ENCODE peak calls at places on chromosome 16, in four cellular contexts. One of them, this sample, is unnamed.

GRCh38 chr16:88634141-88634993 is 4.0 kb upstream of the IL17C start:
- DNase-seq in stimulated activated CD8-positive, alpha-beta memory T cell treated with anti-CD3 and anti-CD28 coated beads, Interleukin-4, amount 100 ng/mL, for 1 hour: peak; percentile 19
- DNase-seq in T-helper 9 cell: peak; percentile 50
- DNase-seq in ovary: no peak
- DNase-seq in this sample: peak; percentile 82

GRCh38 chr16:20868890-20869289 is 31.3 kb downstream of the DCUN1D3 start:
- DNase-seq in stimulated activated CD8-positive, alpha-beta memory T cell treated with anti-CD3 and anti-CD28 coated beads, Interleukin-4, amount 100 ng/mL, for 1 hour: no peak
- DNase-seq in T-helper 9 cell: no peak
- DNase-seq in ovary: peak; percentile 84
- DNase-seq in this sample: no peak

GRCh38 chr16:57728336-57729181 is 7.0 kb upstream of the KATNB1 start:
- DNase-seq in stimulated activated CD8-positive, alpha-beta memory T cell treated with anti-CD3 and anti-CD28 coated beads, Interleukin-4, amount 100 ng/mL, for 1 hour: no peak
- DNase-seq in T-helper 9 cell: no peak
- DNase-seq in ovary: no peak
- DNase-seq in this sample: no peak

GRCh38 chr16:79209308-79209707 is 391.2 kb downstream of the MAF start:
- DNase-seq in stimulated activated CD8-positive, alpha-beta memory T cell treated with anti-CD3 and anti-CD28 coated beads, Interleukin-4, amount 100 ng/mL, for 1 hour: no peak
- DNase-seq in T-helper 9 cell: no peak
- DNase-seq in ovary: no peak
- DNase-seq in this sample: no peak

GRCh38 chr16:67545665-67546024 is 16.7 kb upstream of the CTCF start:
- DNase-seq in stimulated activated CD8-positive, alpha-beta memory T cell treated with anti-CD3 and anti-CD28 coated beads, Interleukin-4, amount 100 ng/mL, for 1 hour: no peak
- DNase-seq in T-helper 9 cell: no peak
- DNase-seq in ovary: no peak
- DNase-seq in this sample: no peak

GRCh38 chr16:81076566-81077076 is 417 bp downstream of the C16orf46 start:
- DNase-seq in stimulated activated CD8-positive, alpha-beta memory T cell treated with anti-CD3 and anti-CD28 coated beads, Interleukin-4, amount 100 ng/mL, for 1 hour: peak; percentile 93
- DNase-seq in T-helper 9 cell: peak; percentile 94
- DNase-seq in ovary: peak; percentile 93
- DNase-seq in this sample: peak; percentile 96

GRCh38 chr16:17718495-17718894 is 247.7 kb upstream of the XYLT1 start:
- DNase-seq in stimulated activated CD8-positive, alpha-beta memory T cell treated with anti-CD3 and anti-CD28 coated beads, Interleukin-4, amount 100 ng/mL, for 1 hour: no peak
- DNase-seq in T-helper 9 cell: no peak
- DNase-seq in ovary: no peak
- DNase-seq in this sample: no peak

GRCh38 chr16:55900616-55901393 is 25.6 kb upstream of the CES5A start:
- DNase-seq in stimulated activated CD8-positive, alpha-beta memory T cell treated with anti-CD3 and anti-CD28 coated beads, Interleukin-4, amount 100 ng/mL, for 1 hour: no peak
- DNase-seq in T-helper 9 cell: no peak
- DNase-seq in ovary: no peak
- DNase-seq in this sample: no peak

GRCh38 chr16:53085539-53086450 is 31.0 kb downstream of the CHD9 start:
- DNase-seq in stimulated activated CD8-positive, alpha-beta memory T cell treated with anti-CD3 and anti-CD28 coated beads, Interleukin-4, amount 100 ng/mL, for 1 hour: no peak
- DNase-seq in T-helper 9 cell: no peak
- DNase-seq in ovary: no peak
- DNase-seq in this sample: no peak

GRCh38 chr16:81703177-81704155 is 75.6 kb upstream of the PLCG2 start:
- DNase-seq in stimulated activated CD8-positive, alpha-beta memory T cell treated with anti-CD3 and anti-CD28 coated beads, Interleukin-4, amount 100 ng/mL, for 1 hour: no peak
- DNase-seq in T-helper 9 cell: no peak
- DNase-seq in ovary: peak; percentile 83
- DNase-seq in this sample: no peak

GRCh38 chr16:84992700-84993075 is 18.6 kb downstream of the ZDHHC7 start:
- DNase-seq in stimulated activated CD8-positive, alpha-beta memory T cell treated with anti-CD3 and anti-CD28 coated beads, Interleukin-4, amount 100 ng/mL, for 1 hour: no peak
- DNase-seq in T-helper 9 cell: no peak
- DNase-seq in ovary: no peak
- DNase-seq in this sample: no peak

GRCh38 chr16:84535851-84536250 is 31.4 kb upstream of the MEAK7 start:
- DNase-seq in stimulated activated CD8-positive, alpha-beta memory T cell treated with anti-CD3 and anti-CD28 coated beads, Interleukin-4, amount 100 ng/mL, for 1 hour: no peak
- DNase-seq in T-helper 9 cell: no peak
- DNase-seq in ovary: no peak
- DNase-seq in this sample: no peak

GRCh38 chr16:11014159-11014558 is 69.8 kb downstream of the CLEC16A start:
- DNase-seq in stimulated activated CD8-positive, alpha-beta memory T cell treated with anti-CD3 and anti-CD28 coated beads, Interleukin-4, amount 100 ng/mL, for 1 hour: no peak
- DNase-seq in T-helper 9 cell: no peak
- DNase-seq in ovary: no peak
- DNase-seq in this sample: no peak

GRCh38 chr16:17360810-17361209 is 110.0 kb downstream of the XYLT1 start:
- DNase-seq in stimulated activated CD8-positive, alpha-beta memory T cell treated with anti-CD3 and anti-CD28 coated beads, Interleukin-4, amount 100 ng/mL, for 1 hour: no peak
- DNase-seq in T-helper 9 cell: no peak
- DNase-seq in ovary: no peak
- DNase-seq in this sample: no peak

GRCh38 chr16:88921603-88921995 is 55.1 kb upstream of the PABPN1L start:
- DNase-seq in stimulated activated CD8-positive, alpha-beta memory T cell treated with anti-CD3 and anti-CD28 coated beads, Interleukin-4, amount 100 ng/mL, for 1 hour: no peak
- DNase-seq in T-helper 9 cell: no peak
- DNase-seq in ovary: no peak
- DNase-seq in this sample: no peak

GRCh38 chr16:58047557-58048348 is 22.2 kb downstream of the MMP15 start:
- DNase-seq in stimulated activated CD8-positive, alpha-beta memory T cell treated with anti-CD3 and anti-CD28 coated beads, Interleukin-4, amount 100 ng/mL, for 1 hour: no peak
- DNase-seq in T-helper 9 cell: no peak
- DNase-seq in ovary: no peak
- DNase-seq in this sample: no peak

GRCh38 chr16:86225905-86226371 is 284.4 kb upstream of the FOXF1 start:
- DNase-seq in stimulated activated CD8-positive, alpha-beta memory T cell treated with anti-CD3 and anti-CD28 coated beads, Interleukin-4, amount 100 ng/mL, for 1 hour: no peak
- DNase-seq in T-helper 9 cell: no peak
- DNase-seq in ovary: no peak
- DNase-seq in this sample: no peak

GRCh38 chr16:86772231-86772510 is 193.8 kb downstream of the FOXL1 start:
- DNase-seq in stimulated activated CD8-positive, alpha-beta memory T cell treated with anti-CD3 and anti-CD28 coated beads, Interleukin-4, amount 100 ng/mL, for 1 hour: no peak
- DNase-seq in T-helper 9 cell: no peak
- DNase-seq in ovary: no peak
- DNase-seq in this sample: no peak

GRCh38 chr16:11138769-11139623 is 117.0 kb downstream of the SOCS1 start:
- DNase-seq in stimulated activated CD8-positive, alpha-beta memory T cell treated with anti-CD3 and anti-CD28 coated beads, Interleukin-4, amount 100 ng/mL, for 1 hour: no peak
- DNase-seq in T-helper 9 cell: no peak
- DNase-seq in ovary: no peak
- DNase-seq in this sample: no peak

GRCh38 chr16:79509221-79509631 is 91.3 kb downstream of the MAF start:
- DNase-seq in stimulated activated CD8-positive, alpha-beta memory T cell treated with anti-CD3 and anti-CD28 coated beads, Interleukin-4, amount 100 ng/mL, for 1 hour: no peak
- DNase-seq in T-helper 9 cell: no peak
- DNase-seq in ovary: no peak
- DNase-seq in this sample: no peak

GRCh38 chr16:85460983-85461813 is 151.9 kb upstream of the GSE1 start:
- DNase-seq in stimulated activated CD8-positive, alpha-beta memory T cell treated with anti-CD3 and anti-CD28 coated beads, Interleukin-4, amount 100 ng/mL, for 1 hour: no peak
- DNase-seq in T-helper 9 cell: no peak
- DNase-seq in ovary: peak; percentile 83
- DNase-seq in this sample: no peak

GRCh38 chr16:12228607-12229499 is 252.3 kb downstream of the SNX29 start:
- DNase-seq in stimulated activated CD8-positive, alpha-beta memory T cell treated with anti-CD3 and anti-CD28 coated beads, Interleukin-4, amount 100 ng/mL, for 1 hour: no peak
- DNase-seq in T-helper 9 cell: no peak
- DNase-seq in ovary: peak; percentile 59
- DNase-seq in this sample: no peak

GRCh38 chr16:4388275-4389021 is 16.8 kb downstream of the VASN start:
- DNase-seq in stimulated activated CD8-positive, alpha-beta memory T cell treated with anti-CD3 and anti-CD28 coated beads, Interleukin-4, amount 100 ng/mL, for 1 hour: no peak
- DNase-seq in T-helper 9 cell: no peak
- DNase-seq in ovary: no peak
- DNase-seq in this sample: no peak

GRCh38 chr16:19657831-19658230 is 60.2 kb downstream of the KNOP1 start:
- DNase-seq in stimulated activated CD8-positive, alpha-beta memory T cell treated with anti-CD3 and anti-CD28 coated beads, Interleukin-4, amount 100 ng/mL, for 1 hour: no peak
- DNase-seq in T-helper 9 cell: no peak
- DNase-seq in ovary: no peak
- DNase-seq in this sample: no peak

GRCh38 chr16:73053038-73053378 is 5.1 kb upstream of the ZFHX3 start:
- DNase-seq in stimulated activated CD8-positive, alpha-beta memory T cell treated with anti-CD3 and anti-CD28 coated beads, Interleukin-4, amount 100 ng/mL, for 1 hour: no peak
- DNase-seq in T-helper 9 cell: no peak
- DNase-seq in ovary: no peak
- DNase-seq in this sample: no peak

GRCh38 chr16:86531193-86531550 is 20.8 kb downstream of the FOXF1 start:
- DNase-seq in stimulated activated CD8-positive, alpha-beta memory T cell treated with anti-CD3 and anti-CD28 coated beads, Interleukin-4, amount 100 ng/mL, for 1 hour: no peak
- DNase-seq in T-helper 9 cell: no peak
- DNase-seq in ovary: peak; percentile 87
- DNase-seq in this sample: no peak

GRCh38 chr16:23257682-23258081 is 44.4 kb upstream of the SCNN1B start:
- DNase-seq in stimulated activated CD8-positive, alpha-beta memory T cell treated with anti-CD3 and anti-CD28 coated beads, Interleukin-4, amount 100 ng/mL, for 1 hour: no peak
- DNase-seq in T-helper 9 cell: no peak
- DNase-seq in ovary: no peak
- DNase-seq in this sample: no peak

GRCh38 chr16:51953541-51953940 is 593.4 kb downstream of the TOX3 start:
- DNase-seq in stimulated activated CD8-positive, alpha-beta memory T cell treated with anti-CD3 and anti-CD28 coated beads, Interleukin-4, amount 100 ng/mL, for 1 hour: no peak
- DNase-seq in T-helper 9 cell: no peak
- DNase-seq in ovary: no peak
- DNase-seq in this sample: no peak

GRCh38 chr16:3101841-3102470 is 2.9 kb upstream of the ZSCAN10 start:
- DNase-seq in stimulated activated CD8-positive, alpha-beta memory T cell treated with anti-CD3 and anti-CD28 coated beads, Interleukin-4, amount 100 ng/mL, for 1 hour: no peak
- DNase-seq in T-helper 9 cell: no peak
- DNase-seq in ovary: no peak
- DNase-seq in this sample: no peak

GRCh38 chr16:87295259-87295658 is 21.9 kb downstream of the C16orf95 start:
- DNase-seq in stimulated activated CD8-positive, alpha-beta memory T cell treated with anti-CD3 and anti-CD28 coated beads, Interleukin-4, amount 100 ng/mL, for 1 hour: no peak
- DNase-seq in T-helper 9 cell: no peak
- DNase-seq in ovary: no peak
- DNase-seq in this sample: no peak

GRCh38 chr16:85570213-85570734 is 42.8 kb upstream of the GSE1 start:
- DNase-seq in stimulated activated CD8-positive, alpha-beta memory T cell treated with anti-CD3 and anti-CD28 coated beads, Interleukin-4, amount 100 ng/mL, for 1 hour: no peak
- DNase-seq in T-helper 9 cell: no peak
- DNase-seq in ovary: no peak
- DNase-seq in this sample: peak; percentile 51

GRCh38 chr16:84841787-84842300 is 22.1 kb downstream of the CRISPLD2 start:
- DNase-seq in stimulated activated CD8-positive, alpha-beta memory T cell treated with anti-CD3 and anti-CD28 coated beads, Interleukin-4, amount 100 ng/mL, for 1 hour: no peak
- DNase-seq in T-helper 9 cell: no peak
- DNase-seq in ovary: no peak
- DNase-seq in this sample: no peak

GRCh38 chr16:13921328-13921727 is 1.4 kb downstream of the ERCC4 start:
- DNase-seq in stimulated activated CD8-positive, alpha-beta memory T cell treated with anti-CD3 and anti-CD28 coated beads, Interleukin-4, amount 100 ng/mL, for 1 hour: no peak
- DNase-seq in T-helper 9 cell: no peak
- DNase-seq in ovary: no peak
- DNase-seq in this sample: no peak

GRCh38 chr16:50301626-50302471 is 35.5 kb downstream of the ADCY7 start:
- DNase-seq in stimulated activated CD8-positive, alpha-beta memory T cell treated with anti-CD3 and anti-CD28 coated beads, Interleukin-4, amount 100 ng/mL, for 1 hour: no peak
- DNase-seq in T-helper 9 cell: no peak
- DNase-seq in ovary: peak; percentile 20
- DNase-seq in this sample: no peak

GRCh38 chr16:69833357-69833781 is 71.2 kb downstream of the WWP2 start:
- DNase-seq in stimulated activated CD8-positive, alpha-beta memory T cell treated with anti-CD3 and anti-CD28 coated beads, Interleukin-4, amount 100 ng/mL, for 1 hour: no peak
- DNase-seq in T-helper 9 cell: no peak
- DNase-seq in ovary: no peak
- DNase-seq in this sample: no peak

GRCh38 chr16:4360538-4361021 is 9.5 kb upstream of the PAM16 start:
- DNase-seq in stimulated activated CD8-positive, alpha-beta memory T cell treated with anti-CD3 and anti-CD28 coated beads, Interleukin-4, amount 100 ng/mL, for 1 hour: no peak
- DNase-seq in T-helper 9 cell: no peak
- DNase-seq in ovary: no peak
- DNase-seq in this sample: no peak